ENCODE peak calls at places on chromosomes 1 and 21, in five cellular contexts. One of them, this sample, is unnamed.
A peak's percentile ranks its signal among the peaks of the same experiment; 100 is the strongest.

GRCh38 chr1:23521588-23521987 is 9.4 kb downstream of the E2F2 start:
- DNase-seq in mammary epithelial cell: no peak
- DNase-seq in PC-3: no peak
- DNase-seq in tibial artery: no peak
- DNase-seq in stomach: no peak
- DNase-seq in this sample: no peak

GRCh38 chr1:64135501-64136245 is 67.8 kb upstream of the UBE2U start:
- DNase-seq in stomach: no peak
- DNase-seq in PC-3: peak; percentile 54
- DNase-seq in tibial artery: no peak
- DNase-seq in mammary epithelial cell: no peak
- DNase-seq in this sample: no peak

GRCh38 chr1:65343286-65343685 is 33.9 kb downstream of the DNAJC6 start:
- DNase-seq in tibial artery: no peak
- DNase-seq in stomach: no peak
- DNase-seq in PC-3: peak; percentile 25
- DNase-seq in mammary epithelial cell: peak; percentile 91
- DNase-seq in this sample: no peak

GRCh38 chr1:117753652-117754051 is 147.8 kb downstream of the TENT5C start:
- DNase-seq in stomach: no peak
- DNase-seq in tibial artery: no peak
- DNase-seq in PC-3: peak; percentile 61
- DNase-seq in mammary epithelial cell: peak; percentile 20
- DNase-seq in this sample: no peak

GRCh38 chr21:34670220-34670961 is 1.6 kb downstream of the CLIC6 start:
- DNase-seq in tibial artery: no peak
- DNase-seq in PC-3: no peak
- DNase-seq in stomach: peak; percentile 35
- DNase-seq in mammary epithelial cell: peak; percentile 10
- DNase-seq in this sample: no peak

GRCh38 chr1:185645201-185645640 is 89.0 kb upstream of the HMCN1 start:
- DNase-seq in tibial artery: no peak
- DNase-seq in mammary epithelial cell: no peak
- DNase-seq in PC-3: no peak
- DNase-seq in stomach: no peak
- DNase-seq in this sample: no peak

GRCh38 chr1:55214214-55214902 is 806 bp downstream of the USP24 start:
- DNase-seq in tibial artery: peak; percentile 69
- DNase-seq in stomach: peak; percentile 39
- DNase-seq in mammary epithelial cell: peak; percentile 12
- DNase-seq in PC-3: peak; percentile 40
- DNase-seq in this sample: peak; percentile 42

GRCh38 chr1:115057661-115058249 is 28.1 kb downstream of the TSHB start:
- DNase-seq in tibial artery: no peak
- DNase-seq in PC-3: peak; percentile 51
- DNase-seq in stomach: no peak
- DNase-seq in mammary epithelial cell: no peak
- DNase-seq in this sample: no peak

GRCh38 chr1:177964336-177964735 is 5.5 kb downstream of the SEC16B start:
- DNase-seq in stomach: no peak
- DNase-seq in mammary epithelial cell: no peak
- DNase-seq in PC-3: no peak
- DNase-seq in tibial artery: no peak
- DNase-seq in this sample: no peak

GRCh38 chr1:63640633-63641567 is 47.7 kb downstream of the PGM1 start:
- DNase-seq in mammary epithelial cell: no peak
- DNase-seq in tibial artery: no peak
- DNase-seq in stomach: no peak
- DNase-seq in PC-3: no peak
- DNase-seq in this sample: no peak

GRCh38 chr21:46049890-46050650 is 47.8 kb upstream of the COL6A2 start:
- DNase-seq in tibial artery: no peak
- DNase-seq in stomach: no peak
- DNase-seq in mammary epithelial cell: no peak
- DNase-seq in PC-3: no peak
- DNase-seq in this sample: no peak

GRCh38 chr1:87684786-87685185 is 356.1 kb downstream of the LMO4 start:
- DNase-seq in stomach: no peak
- DNase-seq in PC-3: no peak
- DNase-seq in mammary epithelial cell: no peak
- DNase-seq in tibial artery: no peak
- DNase-seq in this sample: no peak

GRCh38 chr1:78387872-78388271 is 102.9 kb upstream of the PTGFR start:
- DNase-seq in PC-3: no peak
- DNase-seq in mammary epithelial cell: no peak
- DNase-seq in stomach: no peak
- DNase-seq in tibial artery: no peak
- DNase-seq in this sample: no peak

GRCh38 chr1:172897738-172898137 is 153.0 kb downstream of the TNFSF18 start:
- DNase-seq in stomach: no peak
- DNase-seq in mammary epithelial cell: no peak
- DNase-seq in PC-3: peak; percentile 74
- DNase-seq in tibial artery: no peak
- DNase-seq in this sample: no peak

GRCh38 chr1:93061895-93062792 is 16.9 kb upstream of the MTF2 start:
- DNase-seq in tibial artery: no peak
- DNase-seq in stomach: peak; percentile 43
- DNase-seq in PC-3: peak; percentile 67
- DNase-seq in mammary epithelial cell: peak; percentile 39
- DNase-seq in this sample: peak; percentile 15

GRCh38 chr1:161117681-161118581 is at the start of the genes NIT1 and PFDN2:
- DNase-seq in stomach: peak; percentile 86
- DNase-seq in tibial artery: peak; percentile 90
- DNase-seq in mammary epithelial cell: peak; percentile 85
- DNase-seq in PC-3: peak; percentile 90
- DNase-seq in this sample: peak; percentile 86
- H3K4me1 ChIP-seq in stomach: peaks cover 84% of the 10 kb centered on the region
- H3K4me1 ChIP-seq in tibial artery: peaks cover 57% of the 10 kb centered on the region
- H3K4me1 ChIP-seq in mammary epithelial cell: peaks cover 38% of the 10 kb centered on the region
- H3K4me1 ChIP-seq in PC-3: peaks cover 54% of the 10 kb centered on the region
- H3K4me1 ChIP-seq in this sample: peaks cover 64% of the 10 kb centered on the region

GRCh38 chr1:18921506-18922251 is 19.3 kb upstream of the ALDH4A1 start:
- DNase-seq in tibial artery: no peak
- DNase-seq in stomach: no peak
- DNase-seq in PC-3: peak; percentile 49
- DNase-seq in mammary epithelial cell: no peak
- DNase-seq in this sample: no peak
- TF ChIP-seq CTCF in tibial artery: peak; percentile 29
- TF ChIP-seq CTCF in stomach: no peak
- TF ChIP-seq CTCF in PC-3: peak; percentile 49
- TF ChIP-seq CTCF in mammary epithelial cell: peak; percentile 4
- TF ChIP-seq CTCF in this sample: peak; percentile 42

GRCh38 chr1:50415235-50416149 is 7.8 kb downstream of the DMRTA2 start:
- DNase-seq in mammary epithelial cell: no peak
- DNase-seq in stomach: no peak
- DNase-seq in PC-3: no peak
- DNase-seq in tibial artery: no peak
- DNase-seq in this sample: no peak

GRCh38 chr1:50416553-50417453 is 6.4 kb downstream of the DMRTA2 start:
- DNase-seq in stomach: no peak
- DNase-seq in PC-3: no peak
- DNase-seq in mammary epithelial cell: no peak
- DNase-seq in tibial artery: no peak
- DNase-seq in this sample: no peak

GRCh38 chr1:50414853-50415234 is 8.4 kb downstream of the DMRTA2 start:
- DNase-seq in mammary epithelial cell: no peak
- DNase-seq in stomach: no peak
- DNase-seq in PC-3: no peak
- DNase-seq in tibial artery: no peak
- DNase-seq in this sample: no peak

GRCh38 chr1:50416150-50416527 is 7.1 kb downstream of the DMRTA2 start:
- DNase-seq in tibial artery: no peak
- DNase-seq in stomach: no peak
- DNase-seq in PC-3: no peak
- DNase-seq in mammary epithelial cell: no peak
- DNase-seq in this sample: no peak

DNA sequence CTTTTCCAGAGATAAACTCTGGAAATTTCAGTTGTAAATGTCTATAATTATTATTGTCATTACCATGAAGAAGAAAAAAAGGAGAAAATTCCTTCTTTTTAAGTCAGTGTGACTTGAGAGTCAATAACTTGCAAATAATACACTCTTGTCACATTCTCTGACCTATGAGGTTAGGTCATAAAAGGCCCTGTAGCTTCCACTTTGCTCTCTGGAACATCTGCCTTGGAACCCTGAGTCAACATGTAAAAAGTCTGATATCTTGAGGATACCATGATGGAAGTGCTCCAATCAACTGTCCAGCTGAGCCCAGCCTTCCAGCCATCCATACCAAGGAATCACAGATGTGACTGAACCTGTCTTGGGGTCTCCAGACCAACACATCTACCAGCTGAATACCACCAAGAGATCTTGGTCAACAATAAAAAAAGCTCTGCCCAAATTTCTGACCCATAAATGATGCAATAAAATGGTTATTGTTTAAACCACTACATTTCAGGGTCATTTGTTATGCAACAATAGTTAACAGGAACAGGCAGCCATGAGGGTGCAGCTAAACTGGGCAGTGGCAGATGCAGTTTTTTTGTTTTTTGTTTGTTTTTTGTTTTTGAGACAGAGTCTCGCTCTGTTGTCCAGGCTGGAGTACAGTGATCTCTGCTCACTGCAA is 10.3 kb downstream of the DMRTA2 start:
- DNase-seq in tibial artery: no peak
- DNase-seq in PC-3: no peak
- DNase-seq in mammary epithelial cell: no peak
- DNase-seq in stomach: no peak
- DNase-seq in this sample: no peak
- H3K27me3 ChIP-seq in tibial artery: peaks cover 51% of the 10 kb centered on the region
- H3K27me3 ChIP-seq in PC-3: no peaks in the 10 kb centered on the region
- H3K27me3 ChIP-seq in mammary epithelial cell: peaks cover 38% of the 10 kb centered on the region
- H3K27me3 ChIP-seq in stomach: peaks cover 65% of the 10 kb centered on the region
- H3K27me3 ChIP-seq in this sample: peaks cover 37% of the 10 kb centered on the region

DNA sequence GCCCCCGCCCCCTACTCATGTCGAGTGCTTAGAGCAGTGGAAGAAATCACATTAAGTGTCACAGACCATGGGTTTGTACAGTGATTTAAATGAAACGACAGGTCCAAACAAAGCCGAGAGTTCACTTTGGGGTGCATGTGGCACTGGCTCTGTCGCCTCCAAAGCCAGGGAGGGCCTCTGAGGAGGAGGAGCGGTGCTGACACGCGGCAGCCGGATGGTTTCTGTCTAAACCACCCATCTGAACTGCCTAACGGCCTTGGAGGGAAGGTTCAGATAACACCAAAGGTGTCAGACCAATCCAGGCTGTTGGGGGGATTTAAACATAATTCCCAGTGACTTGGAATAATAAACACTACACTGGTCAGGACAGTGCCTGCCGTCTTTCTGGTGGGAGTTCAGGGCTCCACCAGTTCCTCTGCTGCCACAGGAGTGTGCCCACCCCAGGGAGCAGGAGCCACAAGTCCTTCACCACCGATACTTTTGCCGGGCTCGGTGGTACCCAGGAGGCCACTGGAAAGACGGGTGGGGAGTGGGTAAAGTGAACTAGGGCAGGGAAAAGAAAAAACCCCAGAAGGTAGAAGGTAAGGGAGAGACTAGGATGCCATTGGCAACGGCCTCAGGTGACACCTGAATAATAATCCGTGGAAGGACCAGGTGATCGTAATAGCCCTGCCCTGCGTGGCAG is 78.2 kb downstream of the SLC66A1 start:
- DNase-seq in PC-3: no peak
- DNase-seq in mammary epithelial cell: no peak
- DNase-seq in tibial artery: no peak
- DNase-seq in stomach: no peak
- DNase-seq in this sample: no peak
- H3K4me1 ChIP-seq in PC-3: no peaks in the 10 kb centered on the region
- H3K4me1 ChIP-seq in mammary epithelial cell: peaks cover 27% of the 10 kb centered on the region
- H3K4me1 ChIP-seq in tibial artery: peaks cover 69% of the 10 kb centered on the region
- H3K4me1 ChIP-seq in stomach: peaks cover 99% of the 10 kb centered on the region
- H3K4me1 ChIP-seq in this sample: peaks cover 40% of the 10 kb centered on the region

GRCh38 chr1:2929335-2929734 is 91.9 kb upstream of the ACTRT2 start:
- DNase-seq in PC-3: no peak
- DNase-seq in mammary epithelial cell: no peak
- DNase-seq in tibial artery: no peak
- DNase-seq in stomach: no peak
- DNase-seq in this sample: no peak

GRCh38 chr1:2927393-2927792 is 93.9 kb upstream of the ACTRT2 start:
- DNase-seq in stomach: no peak
- DNase-seq in PC-3: no peak
- DNase-seq in mammary epithelial cell: no peak
- DNase-seq in tibial artery: peak; percentile 92
- DNase-seq in this sample: no peak

GRCh38 chr1:2930016-2930815 is 91.1 kb upstream of the ACTRT2 start:
- DNase-seq in stomach: no peak
- DNase-seq in mammary epithelial cell: no peak
- DNase-seq in tibial artery: no peak
- DNase-seq in PC-3: no peak
- DNase-seq in this sample: no peak

GRCh38 chr1:2927995-2928732 is 93.1 kb upstream of the ACTRT2 start:
- DNase-seq in stomach: no peak
- DNase-seq in PC-3: no peak
- DNase-seq in tibial artery: peak; percentile 88
- DNase-seq in mammary epithelial cell: no peak
- DNase-seq in this sample: no peak

GRCh38 chr1:2928733-2929325 is 92.4 kb upstream of the ACTRT2 start:
- DNase-seq in tibial artery: no peak
- DNase-seq in PC-3: no peak
- DNase-seq in stomach: no peak
- DNase-seq in mammary epithelial cell: no peak
- DNase-seq in this sample: peak; percentile 67
- TF ChIP-seq CTCF in tibial artery: no peak
- TF ChIP-seq CTCF in PC-3: no peak
- TF ChIP-seq CTCF in stomach: no peak
- TF ChIP-seq CTCF in mammary epithelial cell: no peak
- TF ChIP-seq CTCF in this sample: no peak

GRCh38 chr1:167305059-167305704 is 84.5 kb downstream of the POU2F1 start:
- DNase-seq in tibial artery: no peak
- DNase-seq in PC-3: no peak
- DNase-seq in stomach: no peak
- DNase-seq in mammary epithelial cell: no peak
- DNase-seq in this sample: no peak

GRCh38 chr1:167312871-167313270 is 92.2 kb downstream of the POU2F1 start:
- DNase-seq in tibial artery: no peak
- DNase-seq in stomach: no peak
- DNase-seq in mammary epithelial cell: peak; percentile 38
- DNase-seq in PC-3: peak; percentile 40
- DNase-seq in this sample: no peak

GRCh38 chr1:167305705-167306277 is 85.1 kb downstream of the POU2F1 start:
- DNase-seq in mammary epithelial cell: peak; percentile 23
- DNase-seq in stomach: no peak
- DNase-seq in PC-3: peak; percentile 29
- DNase-seq in tibial artery: no peak
- DNase-seq in this sample: no peak

DNA sequence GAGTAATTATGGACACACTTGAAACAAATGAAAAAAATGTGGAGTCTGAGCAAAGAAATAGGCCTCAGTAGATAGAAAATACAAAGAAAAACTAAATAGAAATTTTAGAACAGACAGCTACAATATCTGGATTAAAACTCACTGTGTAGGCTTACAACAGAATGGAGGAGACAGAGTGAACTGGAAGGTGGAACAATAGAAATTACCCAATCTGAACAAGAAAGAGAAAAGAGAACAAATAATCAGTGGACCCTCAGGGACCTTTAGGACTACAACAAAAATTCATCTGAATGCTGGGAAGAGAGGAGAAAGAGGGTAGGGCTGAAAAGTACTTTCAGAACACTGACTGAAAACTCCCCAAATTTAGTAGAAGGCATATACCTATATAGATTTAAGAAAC is 90.0 kb downstream of the POU2F1 start:
- DNase-seq in tibial artery: no peak
- DNase-seq in stomach: no peak
- DNase-seq in PC-3: no peak
- DNase-seq in mammary epithelial cell: no peak
- DNase-seq in this sample: no peak
- H3K27me3 ChIP-seq in tibial artery: no peaks in the 10 kb centered on the region
- H3K27me3 ChIP-seq in stomach: no peaks in the 10 kb centered on the region
- H3K27me3 ChIP-seq in PC-3: no peaks in the 10 kb centered on the region
- H3K27me3 ChIP-seq in mammary epithelial cell: no peaks in the 10 kb centered on the region
- H3K27me3 ChIP-seq in this sample: no peaks in the 10 kb centered on the region

This sample was measured in adrenal gland.